ENCODE peak calls at places on chromosomes 11 and 22, in four cellular contexts. G is stimulated activated CD4-positive, alpha-beta T cell treated with anti-CD3 and anti-CD28 coated beads, TNF-alpha, amount 100 ng/mL, for 1 hour; S is cardiac muscle cell; X is NAMALWA. T is an unnamed sample.

GRCh38 chr11:120554771-120555432 is 43.4 kb downstream of the GRIK4 start:
- DNase-seq in G (no peak), S (peak), X (no peak), T (peak)

GRCh38 chr22:43628253-43628649 is 183.9 kb downstream of the EFCAB6 start:
- DNase-seq in G (no peak), S (no peak), X (no peak), T (peak)

GRCh38 chr11:119491753-119492455 is 68.9 kb upstream of the THY1 start:
- DNase-seq in G (no peak), S (no peak), X (no peak), T (peak)

GRCh38 chr11:95559899-95560298 is 229.7 kb downstream of the FAM76B start:
- DNase-seq in G (no peak), S (no peak), X (no peak), T (no peak)

GRCh38 chr22:47030143-47030641 is 267.7 kb downstream of the TBC1D22A start:
- DNase-seq in G (no peak), S (no peak), X (no peak), T (no peak)

GRCh38 chr11:44638032-44638431 is 72.6 kb downstream of the CD82 start:
- DNase-seq in G (no peak), S (no peak), X (no peak), T (no peak)

GRCh38 chr11:44915621-44916020 is 35.1 kb downstream of the TP53I11 start:
- DNase-seq in G (no peak), S (no peak), X (peak), T (no peak)

GRCh38 chr11:575996-576756 is at the start of gene PHRF1:
- DNase-seq in G (peak), S (peak), X (peak), T (peak)

GRCh38 chr22:30036656-30037055 is 43.6 kb upstream of the HORMAD2 start:
- DNase-seq in G (no peak), S (no peak), X (no peak), T (no peak)

GRCh38 chr11:45354976-45355705 is 69.0 kb upstream of the SYT13 start:
- DNase-seq in G (peak), S (peak), X (peak), T (peak)

GRCh38 chr11:68052137-68052873 is 13.5 kb downstream of the TCIRG1 start:
- DNase-seq in G (no peak), S (no peak), X (no peak), T (no peak)

GRCh38 chr22:42608481-42609361 is 6.0 kb downstream of the POLDIP3 start:
- DNase-seq in G (no peak), S (no peak), X (no peak), T (peak)

GRCh38 chr11:94649254-94649653 is 82.1 kb downstream of the PIWIL4 start:
- DNase-seq in G (no peak), S (no peak), X (no peak), T (no peak)

GRCh38 chr11:76073716-76074115 is 132.6 kb downstream of the WNT11 start:
- DNase-seq in G (no peak), S (no peak), X (no peak), T (no peak)

GRCh38 chr11:122920579-122920978 is 38.0 kb downstream of the JHY start:
- DNase-seq in G (no peak), S (no peak), X (no peak), T (no peak)